ENCODE peak calls at places on chromosomes 3 and 15, in six cellular contexts. Y is hepatocyte, U is breast epithelium, W is body of pancreas, I is transverse colon, K is HepG2. P is an unnamed sample. For H3K9me3, the result is how much of the 10 kb centered on the place peaks cover.

GRCh38 chr3:111246967-111247760 is 175.5 kb downstream of the NECTIN3 start:
- DNase-seq in Y (no peak), U (no peak), W (no peak), I (no peak), K (peak), P (no peak)

GRCh38 chr15:91407237-91407889 is 307.3 kb downstream of the SV2B start:
- DNase-seq in Y (peak), U (no peak), W (no peak), I (no peak), K (no peak), P (no peak)

GRCh38 chr15:51735611-51736010 is 1.8 kb downstream of the LYSMD2 start:
- DNase-seq in Y (no peak), U (no peak), W (no peak), I (no peak), K (no peak), P (no peak)

GRCh38 chr3:41464401-41464800 is 265.1 kb downstream of the CTNNB1 start:
- DNase-seq in Y (no peak), U (no peak), W (no peak), I (no peak), K (no peak), P (no peak)

GRCh38 chr15:92900712-92901052 is 558 bp downstream of the CHD2 start:
- DNase-seq in Y (no peak), U (no peak), W (no peak), I (no peak), K (no peak), P (no peak)

GRCh38 chr3:41224120-41224806 is 25.0 kb downstream of the CTNNB1 start:
- DNase-seq in Y (no peak), U (no peak), W (no peak), I (no peak), K (no peak), P (no peak)

GRCh38 chr3:45817788-45818523 is 21.6 kb upstream of the SLC6A20 start:
- DNase-seq in Y (peak), U (peak), W (peak), I (peak), K (no peak), P (peak)

GRCh38 chr15:76150508-76150907 is 90.7 kb downstream of the TMEM266 start:
- DNase-seq in Y (no peak), U (peak), W (peak), I (peak), K (no peak), P (peak)

GRCh38 chr15:90838066-90838465 is 30.3 kb upstream of the FURIN start:
- DNase-seq in Y (no peak), U (no peak), W (no peak), I (peak), K (no peak), P (no peak)

GRCh38 chr15:26115229-26115943 is 252.3 kb upstream of the ATP10A start:
- DNase-seq in Y (no peak), U (no peak), W (no peak), I (no peak), K (peak), P (no peak)

GRCh38 chr15:63601727-63602185 is 4.6 kb downstream of the FBXL22 start:
- DNase-seq in Y (no peak), U (no peak), W (peak), I (peak), K (no peak), P (no peak)

GRCh38 chr3:188904670-188905069 is 267.1 kb upstream of the TPRG1 start:
- DNase-seq in Y (peak), U (no peak), W (no peak), I (no peak), K (peak), P (no peak)

GRCh38 chr3:165742351-165742750 is 94.9 kb downstream of the BCHE start:
- DNase-seq in Y (no peak), U (no peak), W (no peak), I (no peak), K (no peak), P (no peak)

GRCh38 chr15:71143373-71144310 is 28.4 kb downstream of the THSD4 start:
- DNase-seq in Y (no peak), U (no peak), W (no peak), I (no peak), K (peak), P (peak)

GRCh38 chr3:171172070-171172469 is 145.6 kb upstream of the SLC2A2 start:
- DNase-seq in Y (no peak), U (no peak), W (no peak), I (no peak), K (no peak), P (no peak)

GRCh38 chr3:115975353-115975752 is 352.0 kb downstream of the GAP43 start:
- DNase-seq in Y (peak), U (no peak), W (no peak), I (no peak), K (peak), P (no peak)

GRCh38 chr15:25486051-25486450 is 47.2 kb upstream of the UBE3A start:
- DNase-seq in Y (no peak), U (no peak), W (no peak), I (no peak), K (no peak), P (no peak)

GRCh38 chr15:40344217-40344616 is 3.5 kb upstream of the CCDC9B start:
- DNase-seq in Y (no peak), U (no peak), W (no peak), I (no peak), K (no peak), P (no peak)

GRCh38 chr3:53534216-53534615 is 39.8 kb downstream of the CACNA1D start:
- DNase-seq in Y (no peak), U (no peak), W (no peak), I (no peak), K (no peak), P (no peak)

GRCh38 chr3:166177130-166177529 is 339.9 kb upstream of the BCHE start:
- DNase-seq in Y (no peak), U (no peak), W (no peak), I (no peak), K (no peak), P (peak)

GRCh38 chr15:51132384-51133139 is 37.9 kb upstream of the TNFAIP8L3 start:
- DNase-seq in Y (peak), U (no peak), W (no peak), I (peak), K (peak), P (no peak)

GRCh38 chr15:29135702-29136426 is 133.8 kb downstream of the NSMCE3 start:
- DNase-seq in Y (no peak), U (no peak), W (no peak), I (no peak), K (no peak), P (no peak)

GRCh38 chr3:129119365-129120100 is 2.1 kb downstream of the RAB43 start:
- DNase-seq in Y (peak), U (peak), W (peak), I (peak), K (peak), P (peak)

GRCh38 chr3:49902511-49903345 is 945 bp downstream of the MST1R start:
- DNase-seq in Y (no peak), U (no peak), W (no peak), I (no peak), K (no peak), P (no peak)

DNA sequence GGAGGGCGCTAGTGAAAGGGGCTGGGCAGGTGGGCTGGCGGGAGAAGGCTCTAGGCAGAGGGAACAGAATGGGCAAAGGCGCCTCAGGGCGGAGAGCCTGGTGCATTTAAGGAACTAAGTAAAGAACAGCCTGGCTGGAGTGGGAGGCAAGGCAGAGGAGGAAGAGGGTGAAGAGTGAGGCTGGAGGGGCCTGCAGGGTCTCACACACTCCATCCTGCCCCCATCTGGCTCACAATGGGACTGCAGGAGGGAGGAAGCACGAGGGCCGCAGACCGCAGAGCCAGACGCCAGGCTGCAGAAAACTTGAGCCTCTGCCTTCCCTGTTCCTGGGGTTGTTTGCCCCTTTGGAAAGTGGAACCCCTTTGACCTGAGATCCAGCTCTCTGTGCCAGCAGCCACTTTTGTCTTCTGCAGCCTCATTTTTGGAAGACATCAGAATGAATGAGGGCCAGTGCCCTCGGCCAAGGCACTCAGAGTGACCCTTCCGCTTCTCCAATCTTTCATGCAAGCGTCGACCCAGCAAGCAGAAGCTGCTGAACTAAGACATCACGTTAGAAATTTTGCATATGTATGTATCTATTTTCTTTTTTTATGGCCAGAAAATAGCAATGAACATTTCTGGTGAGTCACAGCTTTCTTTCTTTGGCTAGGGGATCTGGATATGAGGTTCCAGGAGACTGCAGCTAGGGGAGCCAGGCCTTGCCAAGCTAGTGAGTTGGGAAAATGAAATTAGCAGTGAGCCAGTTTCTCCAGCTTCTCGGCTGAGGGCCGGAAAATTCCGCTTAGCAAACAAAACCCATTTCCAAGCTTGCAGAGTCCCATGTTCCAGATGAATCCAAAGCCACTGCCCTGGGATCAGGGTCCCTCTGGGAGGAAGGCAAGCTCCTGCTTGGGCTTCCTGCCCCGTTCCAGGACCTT is 137.8 kb downstream of the SRGAP3 start:
- DNase-seq in Y (no peak), U (no peak), W (no peak), I (no peak), K (no peak), P (no peak)
- TF ChIP-seq CTCF in Y (no peak), U (no peak), W (no peak), I (no peak), K (peak), P (no peak)

DNA sequence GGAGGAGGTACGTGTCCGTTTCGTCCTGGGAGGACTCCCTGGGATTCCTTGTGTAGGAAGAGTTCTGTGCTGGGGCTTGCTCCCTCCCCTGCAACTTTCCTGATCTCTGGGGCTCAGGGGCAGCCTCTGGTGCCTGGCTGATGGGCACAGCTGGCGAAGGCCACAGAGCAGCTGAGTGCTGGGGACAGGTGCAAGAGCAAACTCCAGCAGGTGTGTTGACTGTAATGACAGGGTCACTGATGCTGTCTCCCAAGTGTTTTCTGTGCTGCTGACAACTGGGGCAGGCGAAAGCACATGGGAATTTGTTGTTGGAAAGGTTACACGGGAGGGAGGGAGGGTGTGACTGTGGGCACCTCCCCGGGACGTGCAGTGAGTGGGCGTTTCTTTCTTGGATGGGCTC is 21.6 kb downstream of the CPN2 start:
- DNase-seq in Y (no peak), U (no peak), W (no peak), I (no peak), K (no peak), P (no peak)
- H3K27ac ChIP-seq in Y (no peak), U (no peak), W (no peak), I (no peak), K (no peak), P (no peak)

DNA sequence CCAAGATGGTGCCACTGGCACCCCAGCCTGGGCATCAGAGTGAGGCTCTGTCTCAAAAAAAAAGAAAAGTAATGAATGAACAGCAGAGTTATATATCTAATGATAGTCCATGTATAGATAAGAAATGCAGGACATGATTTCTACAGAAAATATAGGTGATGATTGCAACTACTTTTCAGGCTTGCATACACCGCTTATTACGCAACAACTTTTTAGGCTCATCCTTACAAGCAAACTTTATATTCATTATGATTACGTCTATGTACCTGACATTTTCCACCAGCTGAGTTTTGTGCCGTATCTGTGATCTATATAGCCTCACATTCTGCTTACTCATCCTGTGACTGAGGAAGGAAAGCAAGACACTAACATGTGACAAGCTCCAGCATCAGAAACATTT is 906.3 kb downstream of the ZPLD1 start:
- DNase-seq in Y (no peak), U (no peak), W (no peak), I (no peak), K (no peak), P (no peak)
- H3K9me3 ChIP-seq in Y (under half), U (under half), W (under half), I (under half), K (under half), P (under half)

GRCh38 chr3:168061332-168061996 is 34.3 kb downstream of the GOLIM4 start:
- DNase-seq in Y (no peak), U (no peak), W (no peak), I (no peak), K (peak), P (no peak)
- TF ChIP-seq CTCF in Y (no peak), U (no peak), W (no peak), I (no peak), K (peak), P (no peak)

P was measured in right lobe of liver.